ENCODE peak calls at places on chromosomes 7 and 10, in six cellular contexts. J is mesendoderm; T is stromal cell of bone marrow; C is activated CD4-positive, alpha-beta T cell treated with anti-CD3 and anti-CD28 coated beads, Interleukin-2, amount 10 ng/mL, durations not matched to agents 7 days and 5 days; M is T-helper 22 cell; D is MV-4-11. W is an unnamed sample.

GRCh38 chr7:44461387-44461786 is 29.1 kb downstream of the NUDCD3 start:
- DNase-seq in J (peak; percentile 44), T (no peak), C (peak; percentile 66), M (peak; percentile 20), D (peak; percentile 53), W (no peak)

GRCh38 chr7:33195264-33195663 is 65.9 kb downstream of the BBS9 start:
- DNase-seq in J (no peak), T (peak; percentile 95), C (no peak), M (no peak), D (peak; percentile 26), W (peak; percentile 46)

GRCh38 chr10:986137-986825 is 2.0 kb upstream of the GTPBP4 start:
- DNase-seq in J (no peak), T (no peak), C (no peak), M (no peak), D (no peak), W (peak; percentile 57)

GRCh38 chr7:43439631-43440401 is 143.1 kb upstream of the STK17A start:
- DNase-seq in J (peak; percentile 89), T (no peak), C (peak; percentile 59), M (peak; percentile 6), D (peak; percentile 44), W (peak; percentile 54)

GRCh38 chr10:126041804-126042231 is 145.5 kb downstream of the FANK1 start:
- DNase-seq in J (peak; percentile 98), T (peak; percentile 68), C (peak; percentile 65), M (peak; percentile 77), D (peak; percentile 99), W (peak; percentile 94)

GRCh38 chr10:75922435-75922834 is 491.0 kb downstream of the LRMDA start:
- DNase-seq in J (no peak), T (no peak), C (no peak), M (no peak), D (no peak), W (no peak)

GRCh38 chr10:70984986-70985719 is 96.8 kb upstream of the PCBD1 start:
- DNase-seq in J (no peak), T (no peak), C (no peak), M (no peak), D (no peak), W (no peak)

GRCh38 chr7:44221231-44221791 is 20.5 kb downstream of the YKT6 start:
- DNase-seq in J (no peak), T (no peak), C (no peak), M (no peak), D (no peak), W (no peak)

GRCh38 chr10:57692255-57692980 is 575.3 kb downstream of the IPMK start:
- DNase-seq in J (peak; percentile 73), T (peak; percentile 89), C (no peak), M (no peak), D (no peak), W (no peak)

GRCh38 chr10:44827431-44828006 is 83.6 kb upstream of the TMEM72 start:
- DNase-seq in J (no peak), T (no peak), C (no peak), M (no peak), D (no peak), W (no peak)

GRCh38 chr7:112267944-112268691 is 61.6 kb downstream of the ZNF277 start:
- DNase-seq in J (no peak), T (no peak), C (no peak), M (no peak), D (no peak), W (no peak)

GRCh38 chr10:124088944-124089343 is 4.5 kb downstream of the CHST15 start:
- DNase-seq in J (no peak), T (no peak), C (no peak), M (no peak), D (no peak), W (no peak)

GRCh38 chr7:150871601-150872000 is 19.3 kb downstream of the AOC1 start:
- DNase-seq in J (no peak), T (no peak), C (no peak), M (no peak), D (peak; percentile 32), W (peak; percentile 5)

GRCh38 chr10:6061056-6061455 is 1.1 kb downstream of the IL2RA start:
- DNase-seq in J (no peak), T (no peak), C (no peak), M (no peak), D (no peak), W (no peak)

GRCh38 chr10:113133497-113133896 is 183.4 kb downstream of the TCF7L2 start:
- DNase-seq in J (peak; percentile 37), T (peak; percentile 44), C (no peak), M (no peak), D (peak; percentile 9), W (peak; percentile 5)

GRCh38 chr7:134472572-134473242 is 13.8 kb upstream of the AKR1B1 start:
- DNase-seq in J (peak; percentile 77), T (no peak), C (no peak), M (no peak), D (peak; percentile 68), W (no peak)

GRCh38 chr7:519429-519973 is at the start of gene PDGFA:
- DNase-seq in J (peak; percentile 39), T (no peak), C (peak; percentile 13), M (no peak), D (no peak), W (peak; percentile 27)

GRCh38 chr10:60441515-60441914 is 51.8 kb upstream of the ANK3 start:
- DNase-seq in J (no peak), T (no peak), C (no peak), M (no peak), D (no peak), W (peak; percentile 49)

GRCh38 chr10:31599626-31600504 is 280.8 kb downstream of the ZEB1 start:
- DNase-seq in J (no peak), T (no peak), C (no peak), M (no peak), D (peak; percentile 36), W (peak; percentile 15)

GRCh38 chr7:137820677-137821420 is 25.9 kb downstream of the DGKI start:
- DNase-seq in J (peak; percentile 97), T (peak; percentile 65), C (no peak), M (no peak), D (no peak), W (no peak)

GRCh38 chr7:148697950-148698396 is 730 bp upstream of the CUL1 start:
- DNase-seq in J (peak; percentile 48), T (no peak), C (no peak), M (no peak), D (no peak), W (peak; percentile 48)

GRCh38 chr10:69061305-69062161 is 26.4 kb upstream of the SRGN start:
- DNase-seq in J (no peak), T (peak; percentile 98), C (peak; percentile 47), M (no peak), D (peak; percentile 99), W (peak; percentile 17)

GRCh38 chr10:79445217-79445707 is at the start of gene ZCCHC24:
- DNase-seq in J (peak; percentile 75), T (no peak), C (no peak), M (no peak), D (no peak), W (peak; percentile 71)

GRCh38 chr7:42194218-42194617 is 42.8 kb downstream of the GLI3 start:
- DNase-seq in J (no peak), T (no peak), C (no peak), M (no peak), D (no peak), W (no peak)

GRCh38 chr7:27176962-27177794 is 3.1 kb upstream of the HOXA10 start:
- DNase-seq in J (no peak), T (no peak), C (no peak), M (no peak), D (no peak), W (no peak)

GRCh38 chr10:124301736-124302135 is 117.0 kb downstream of the OAT start:
- DNase-seq in J (no peak), T (no peak), C (no peak), M (no peak), D (no peak), W (no peak)

GRCh38 chr10:86253171-86254072 is 113.2 kb downstream of the GRID1 start:
- DNase-seq in J (peak; percentile 68), T (no peak), C (no peak), M (no peak), D (peak; percentile 32), W (no peak)